ENCODE peak calls at places on chromosomes 11 and 22, in seven cellular contexts. R is mesendoderm, G is IMR-90, I is H9, A is H1, E is mesenchymal stem cell, W is trophoblast cell. Y is an unnamed sample.

GRCh38 chr11:23570828-23571227 is 710.6 kb upstream of the CCDC179 start:
- DNase-seq in A (no peak), E (no peak), I (no peak), W (no peak), G (peak; percentile 36), R (no peak), Y (no peak)

GRCh38 chr22:48858121-48858520 is 969.6 kb downstream of the BRD1 start:
- DNase-seq in I (peak; percentile 5), G (no peak), W (no peak), A (no peak), E (no peak), R (no peak), Y (no peak)

GRCh38 chr11:115924744-115925567 is 420.7 kb upstream of the CADM1 start:
- DNase-seq in A (no peak), G (peak; percentile 95), R (no peak), E (no peak), W (peak; percentile 30), I (no peak), Y (no peak)

GRCh38 chr22:37559901-37560681 is at the start of gene CDC42EP1:
- DNase-seq in G (peak; percentile 36), R (peak; percentile 84), W (no peak), E (peak; percentile 64), A (peak; percentile 78), I (peak; percentile 47), Y (no peak)

GRCh38 chr11:72683782-72684200 is 9.6 kb upstream of the PDE2A start:
- DNase-seq in E (peak; percentile 51), W (peak; percentile 33), R (peak; percentile 82), I (peak; percentile 85), A (peak; percentile 99), G (peak; percentile 19), Y (peak; percentile 66)

GRCh38 chr11:31821779-31822574 is 10.9 kb upstream of the PAX6 start:
- DNase-seq in W (no peak), R (peak; percentile 11), E (no peak), I (no peak), A (no peak), G (no peak), Y (peak; percentile 18)

GRCh38 chr11:31966846-31967245 is 124.0 kb upstream of the RCN1 start:
- DNase-seq in G (no peak), E (no peak), I (no peak), R (no peak), W (no peak), A (no peak), Y (no peak)

GRCh38 chr11:72607101-72607468 is 67.1 kb downstream of the PDE2A start:
- DNase-seq in I (no peak), R (no peak), E (no peak), G (no peak), W (no peak), A (no peak), Y (no peak)

GRCh38 chr22:49879871-49880270 is 26.2 kb downstream of the ZBED4 start:
- DNase-seq in W (no peak), E (no peak), A (no peak), I (no peak), G (no peak), R (no peak), Y (no peak)

GRCh38 chr22:23720855-23721254 is 30.0 kb downstream of the RGL4 start:
- DNase-seq in A (no peak), E (no peak), I (no peak), G (no peak), W (no peak), R (no peak), Y (no peak)

GRCh38 chr11:2885017-2885675 is 429 bp downstream of the CDKN1C start:
- DNase-seq in A (no peak), R (peak; percentile 68), E (peak; percentile 74), I (no peak), W (peak; percentile 30), G (peak; percentile 36), Y (no peak)

GRCh38 chr22:49965291-49966040 is 4.9 kb downstream of the PIM3 start:
- DNase-seq in R (no peak), I (peak; percentile 31), E (no peak), W (peak; percentile 31), A (peak; percentile 45), G (no peak), Y (no peak)

GRCh38 chr11:71500601-71501021 is 26.5 kb upstream of the KRTAP5-7 start:
- DNase-seq in G (no peak), I (no peak), R (no peak), E (no peak), A (no peak), W (no peak), Y (no peak)

GRCh38 chr11:79412761-79413160 is 28.1 kb downstream of the TENM4 start:
- DNase-seq in W (no peak), G (peak; percentile 18), E (no peak), A (no peak), I (no peak), R (no peak), Y (no peak)

GRCh38 chr11:18321991-18322711 is at the start of the genes GTF2H1 and HPS5:
- DNase-seq in I (peak; percentile 96), R (peak; percentile 100), W (peak; percentile 98), A (peak; percentile 96), G (peak; percentile 99), E (peak; percentile 99), Y (peak; percentile 94)

GRCh38 chr11:115616941-115617340 is 112.7 kb upstream of the CADM1 start:
- DNase-seq in I (no peak), W (no peak), G (peak; percentile 90), R (no peak), A (no peak), E (peak; percentile 76), Y (no peak)

GRCh38 chr11:30155428-30155827 is 75.4 kb upstream of the FSHB start:
- DNase-seq in E (no peak), W (no peak), R (no peak), G (no peak), I (no peak), A (no peak), Y (no peak)

GRCh38 chr11:22634897-22635629 is 9.4 kb upstream of the FANCF start:
- DNase-seq in W (no peak), R (peak; percentile 36), G (peak; percentile 18), A (no peak), E (peak; percentile 50), I (peak; percentile 72), Y (no peak)

GRCh38 chr11:69297225-69297925 is 3.4 kb downstream of the MYEOV start:
- DNase-seq in E (peak; percentile 99), W (peak; percentile 95), I (no peak), G (peak; percentile 99), R (peak; percentile 73), A (no peak), Y (no peak)

GRCh38 chr22:43128116-43128515 is 15.1 kb downstream of the MCAT start:
- DNase-seq in E (no peak), A (no peak), I (no peak), R (no peak), W (no peak), G (no peak), Y (no peak)

GRCh38 chr11:62461740-62462522 is 43.1 kb downstream of the SCGB1A1 start:
- DNase-seq in R (no peak), G (peak; percentile 38), W (no peak), E (peak; percentile 69), I (no peak), A (no peak), Y (no peak)

GRCh38 chr22:28955817-28956216 is 72.4 kb downstream of the ZNRF3 start:
- DNase-seq in I (no peak), G (no peak), A (no peak), E (peak; percentile 9), W (no peak), R (no peak), Y (no peak)

GRCh38 chr11:69915151-69915500 is 95.9 kb upstream of the FGF3 start:
- DNase-seq in I (no peak), E (no peak), W (no peak), G (peak; percentile 62), R (no peak), A (no peak), Y (no peak)

DNA sequence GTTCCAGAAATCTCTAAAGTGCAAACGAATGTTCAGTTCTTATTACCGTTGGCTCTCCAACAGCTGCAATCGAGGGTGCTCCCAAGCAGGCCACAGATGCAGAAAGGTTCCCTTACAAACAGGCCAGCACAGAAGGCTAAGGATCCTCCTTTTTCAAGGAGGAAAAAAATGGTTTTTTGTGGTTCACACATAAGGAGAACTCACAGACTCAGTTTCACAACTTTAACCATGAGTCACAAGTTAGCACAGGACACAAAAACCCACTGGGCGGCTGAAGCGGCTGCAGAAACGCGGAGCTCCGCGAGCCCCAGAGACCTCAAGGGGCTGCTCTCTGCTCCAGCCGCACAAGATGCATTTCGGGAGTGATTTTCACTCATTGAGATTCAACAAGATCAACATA is 98.2 kb upstream of the PRR5 start:
- DNase-seq in W (no peak), G (no peak), E (peak; percentile 24), A (no peak), R (no peak), I (no peak), Y (no peak)
- H2BK5ac ChIP-seq in W (no peak overlapping the region), G (no peak overlapping the region), E (no peak overlapping the region), A (no peak overlapping the region), R (no peak overlapping the region), I (no peak overlapping the region), Y (no peak overlapping the region)

GRCh38 chr11:97567801-97568200 is 1178.0 kb downstream of the JRKL start:
- DNase-seq in W (no peak), G (no peak), I (no peak), R (no peak), A (no peak), E (no peak), Y (no peak)
- H2BK5ac ChIP-seq in W (no peak overlapping the region), G (no peak overlapping the region), I (no peak overlapping the region), R (no peak overlapping the region), A (no peak overlapping the region), E (no peak overlapping the region), Y (no peak overlapping the region)

DNA sequence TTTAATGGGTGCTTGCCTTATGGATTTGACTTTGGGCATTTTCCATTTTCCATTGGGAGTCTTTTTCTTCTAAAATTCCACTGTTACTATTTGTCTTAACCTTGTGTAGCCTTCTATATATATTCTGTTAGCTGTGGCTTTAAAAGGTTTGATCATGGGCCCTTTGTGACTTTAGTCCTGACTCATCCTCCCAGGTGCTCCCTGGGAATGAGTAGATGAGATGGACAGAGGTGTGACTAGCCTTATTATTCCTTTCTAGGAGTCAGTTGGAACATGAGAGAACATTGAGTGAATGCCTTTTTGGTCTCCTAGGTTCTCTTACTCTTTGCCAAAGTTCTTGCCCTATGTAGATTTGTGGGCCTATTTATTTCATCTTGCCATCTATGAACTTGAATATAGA is 39.0 kb downstream of the DDX10 start:
- DNase-seq in G (no peak), E (no peak), R (no peak), I (no peak), A (no peak), W (no peak), Y (no peak)
- H2BK5ac ChIP-seq in G (no peak overlapping the region), E (no peak overlapping the region), R (no peak overlapping the region), I (no peak overlapping the region), A (no peak overlapping the region), W (no peak overlapping the region), Y (no peak overlapping the region)

GRCh38 chr11:122642971-122643370 is 12.6 kb upstream of the UBASH3B start:
- DNase-seq in E (peak; percentile 73), I (no peak), A (no peak), W (no peak), G (peak; percentile 57), R (no peak), Y (no peak)

GRCh38 chr11:122646549-122647340 is 8.8 kb upstream of the UBASH3B start:
- DNase-seq in W (no peak), A (no peak), E (peak; percentile 16), G (peak; percentile 85), R (no peak), I (no peak), Y (no peak)

GRCh38 chr11:122645847-122646246 is 9.7 kb upstream of the UBASH3B start:
- DNase-seq in G (peak; percentile 45), A (no peak), I (no peak), W (no peak), E (no peak), R (no peak), Y (no peak)

GRCh38 chr11:122637538-122637937 is 18.0 kb upstream of the UBASH3B start:
- DNase-seq in R (no peak), G (no peak), W (no peak), E (no peak), I (no peak), A (no peak), Y (no peak)

GRCh38 chr11:122642472-122642922 is 13.0 kb upstream of the UBASH3B start:
- DNase-seq in I (no peak), G (peak; percentile 95), A (no peak), W (no peak), E (peak; percentile 94), R (peak; percentile 38), Y (no peak)
- H2BK5ac ChIP-seq in I (no peak overlapping the region), G (peak overlapping the region; percentile 75), A (no peak overlapping the region), W (no peak overlapping the region), E (peak overlapping the region; percentile 91), R (no peak overlapping the region), Y (no peak overlapping the region)